ENCODE peak calls at places on chromosomes 5 and 9, in five cellular contexts. G, I, J, M and W are unnamed samples.

GRCh38 chr9:131627326-131627845 is 82.1 kb downstream of the PRRT1B start:
- DNase-seq in M (no peak), J (no peak), I (no peak), G (no peak), W (no peak)

GRCh38 chr5:10762178-10762775 is 1.2 kb upstream of the DAP start:
- DNase-seq in M (peak; percentile 58), I (peak; percentile 45), J (peak; percentile 62), G (peak; percentile 76), W (no peak)

GRCh38 chr9:11469745-11470144 is 856.9 kb upstream of the PTPRD start:
- DNase-seq in M (no peak), G (no peak), J (no peak), I (no peak), W (no peak)

GRCh38 chr9:121736964-121737462 is 85.6 kb downstream of the DAB2IP start:
- DNase-seq in M (peak; percentile 60), J (no peak), I (peak; percentile 78), G (peak; percentile 83), W (no peak)

GRCh38 chr5:34655354-34655991 is 655 bp upstream of the RAI14 start:
- DNase-seq in I (peak; percentile 55), G (no peak), J (peak; percentile 54), M (no peak), W (no peak)

GRCh38 chr5:612498-613424 is 621 bp downstream of the CEP72 start:
- DNase-seq in I (no peak), G (no peak), J (no peak), M (no peak), W (no peak)

GRCh38 chr5:64229163-64229774 is 63.6 kb downstream of the RNF180 start:
- DNase-seq in I (no peak), G (no peak), M (no peak), J (no peak), W (no peak)

GRCh38 chr5:33890633-33891032 is 1.2 kb downstream of the ADAMTS12 start:
- DNase-seq in G (no peak), J (no peak), I (peak; percentile 23), M (no peak), W (no peak)

GRCh38 chr9:130593020-130593419 is 13.6 kb downstream of the FUBP3 start:
- DNase-seq in J (no peak), G (no peak), M (no peak), I (no peak), W (no peak)

GRCh38 chr9:133184971-133185370 is 21.3 kb upstream of the GBGT1 start:
- DNase-seq in G (no peak), J (peak; percentile 35), I (peak; percentile 57), M (no peak), W (peak; percentile 43)

GRCh38 chr9:71975833-71976232 is 64.4 kb downstream of the C9orf85 start:
- DNase-seq in G (no peak), J (no peak), I (no peak), M (no peak), W (no peak)

GRCh38 chr9:96413312-96414221 is 4.6 kb downstream of the ZNF367 start:
- DNase-seq in I (no peak), J (no peak), M (no peak), G (no peak), W (no peak)

GRCh38 chr9:37290881-37291485 is 131.5 kb upstream of the GRHPR start:
- DNase-seq in J (no peak), G (no peak), M (no peak), I (no peak), W (no peak)

GRCh38 chr9:13900449-13900848 is 413.5 kb downstream of the NFIB start:
- DNase-seq in G (no peak), M (no peak), J (peak; percentile 44), I (no peak), W (no peak)

GRCh38 chr9:69137311-69137710 is 36.8 kb upstream of the TJP2 start:
- DNase-seq in I (no peak), J (peak; percentile 6), G (no peak), M (no peak), W (no peak)

GRCh38 chr5:119930490-119930889 is 301.1 kb downstream of the FAM170A start:
- DNase-seq in M (no peak), G (peak; percentile 27), I (no peak), J (no peak), W (no peak)

GRCh38 chr5:153496835-153497234 is 6.4 kb downstream of the GRIA1 start:
- DNase-seq in G (no peak), M (no peak), J (no peak), I (peak; percentile 16), W (no peak)

GRCh38 chr5:10233505-10233904 is 16.2 kb downstream of the ATPSCKMT start:
- DNase-seq in I (peak; percentile 30), G (no peak), J (no peak), M (no peak), W (no peak)

GRCh38 chr9:133665535-133665934 is 29.4 kb downstream of the DBH start:
- DNase-seq in G (no peak), M (no peak), I (no peak), J (no peak), W (no peak)

GRCh38 chr5:39503148-39503547 is 78.4 kb upstream of the DAB2 start:
- DNase-seq in I (no peak), G (no peak), M (peak; percentile 45), J (peak; percentile 58), W (no peak)

GRCh38 chr5:119078870-119079269 is 8.0 kb downstream of the DMXL1 start:
- DNase-seq in G (no peak), I (no peak), J (no peak), M (no peak), W (no peak)

GRCh38 chr9:119365291-119366027 is 3.8 kb downstream of the BRINP1 start:
- DNase-seq in M (no peak), I (peak; percentile 21), G (no peak), J (no peak), W (no peak)

GRCh38 chr5:100647461-100648230 is 112.5 kb downstream of the FAM174A start:
- DNase-seq in G (peak; percentile 78), I (peak; percentile 36), M (peak; percentile 56), J (peak; percentile 43), W (no peak)

GRCh38 chr5:52693279-52693678 is 94.4 kb upstream of the ITGA1 start:
- DNase-seq in J (no peak), I (peak; percentile 54), M (peak; percentile 40), G (no peak), W (no peak)

GRCh38 chr5:141618030-141618803 is 583 bp downstream of the DIAPH1 start:
- DNase-seq in I (peak; percentile 77), J (peak; percentile 52), M (peak; percentile 68), G (peak; percentile 78), W (peak; percentile 26)

GRCh38 chr9:126860757-126861466 is 473 bp downstream of the ZBTB34 start:
- DNase-seq in J (no peak), G (peak; percentile 61), I (peak; percentile 47), M (no peak), W (peak; percentile 21)

DNA sequence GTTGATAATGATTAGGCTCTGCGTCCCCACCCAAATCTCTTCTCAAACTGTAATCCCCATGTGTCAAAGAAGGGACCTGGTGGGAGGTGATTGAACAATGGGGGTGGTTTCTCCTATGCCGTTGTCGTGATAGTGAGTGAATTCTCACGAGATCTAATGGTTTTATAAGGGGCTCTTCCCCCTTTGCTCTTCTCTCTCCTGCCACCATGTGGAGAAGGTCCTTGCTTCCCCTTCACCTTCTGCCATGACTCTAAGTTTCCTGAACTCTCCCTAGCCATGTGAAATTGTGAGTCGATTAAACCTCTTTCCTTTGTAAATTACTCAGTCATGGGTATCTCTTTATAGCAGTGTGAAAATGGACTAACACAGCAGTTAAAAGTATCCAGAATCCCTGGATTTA is 715.2 kb upstream of the DMAC1 start:
- DNase-seq in M (no peak), G (no peak), J (no peak), I (no peak), W (no peak)
- TF ChIP-seq CTCF in M (no peak), G (no peak), J (no peak), I (no peak), W (no peak)

GRCh38 chr5:142769251-142769792 is 855 bp upstream of the ARHGAP26 start:
- DNase-seq in G (no peak), J (no peak), I (no peak), M (no peak), W (no peak)

GRCh38 chr5:142769793-142770649 is at the start of gene ARHGAP26:
- DNase-seq in G (peak; percentile 98), I (peak; percentile 98), M (peak; percentile 99), J (peak; percentile 96), W (peak; percentile 93)

GRCh38 chr5:142772766-142773293 is 2.7 kb downstream of the ARHGAP26 start:
- DNase-seq in G (no peak), M (no peak), I (no peak), J (no peak), W (no peak)

GRCh38 chr5:142767925-142768324 is 2.3 kb upstream of the ARHGAP26 start:
- DNase-seq in M (no peak), J (no peak), I (no peak), G (no peak), W (no peak)

GRCh38 chr5:142770650-142771609 is 753 bp downstream of the ARHGAP26 start:
- DNase-seq in J (no peak), I (peak; percentile 52), G (peak; percentile 74), M (peak; percentile 68), W (peak; percentile 57)
- TF ChIP-seq CTCF in J (no peak), I (no peak), G (no peak), M (peak; percentile 17), W (no peak)

DNA sequence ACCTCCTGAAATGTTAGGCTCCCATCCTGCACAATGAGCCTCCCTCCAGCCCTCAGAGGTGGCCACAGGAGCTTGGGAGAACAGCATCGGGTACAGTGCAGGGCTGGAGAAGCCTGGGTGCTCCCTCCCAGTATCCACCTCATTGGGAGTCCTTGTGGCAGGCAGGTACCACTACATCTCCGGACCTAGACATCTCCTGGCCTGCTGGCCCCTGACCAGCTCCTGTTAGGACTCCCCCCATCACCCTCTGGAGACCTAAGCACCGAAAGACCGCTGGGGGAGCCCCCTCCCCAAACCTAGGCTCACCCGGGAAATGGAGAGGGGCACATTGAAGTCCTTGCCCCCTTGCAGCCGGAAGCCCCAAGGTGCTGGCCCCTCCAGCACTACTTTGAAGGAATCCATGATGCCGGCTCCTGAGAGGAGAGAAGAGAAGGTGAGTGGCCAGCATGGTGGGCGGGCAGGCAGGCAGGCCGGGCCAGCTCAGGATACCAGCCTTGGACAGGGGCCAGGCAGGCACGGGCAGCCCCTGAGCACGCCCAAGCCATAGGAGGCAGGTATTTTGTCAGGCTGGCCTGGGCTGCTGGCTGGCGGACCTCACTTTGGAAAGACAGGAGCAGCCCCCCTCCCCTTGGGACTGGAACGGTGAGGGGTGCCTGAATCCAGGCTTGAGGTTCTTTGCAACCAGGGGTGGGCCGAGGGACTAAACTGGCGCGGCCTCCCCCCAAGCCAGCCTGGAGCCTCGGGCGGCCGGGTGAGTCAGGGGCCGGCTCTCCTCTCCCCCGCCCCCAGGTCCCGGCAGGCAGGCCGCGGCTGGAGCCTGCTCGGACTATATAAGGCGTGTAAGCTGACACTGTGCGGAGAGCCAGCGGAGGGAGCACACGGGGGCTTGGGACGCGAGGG is 1.0 kb downstream of the PDLIM7 start:
- DNase-seq in J (no peak), I (peak; percentile 71), G (no peak), M (peak; percentile 91), W (no peak)
- TF ChIP-seq CTCF in J (no peak), I (no peak), G (no peak), M (no peak), W (no peak)

GRCh38 chr9:74645007-74645639 is 148.0 kb downstream of the RORB start:
- DNase-seq in M (no peak), I (no peak), G (no peak), J (no peak), W (no peak)
- TF ChIP-seq CTCF in M (peak; percentile 25), I (peak; percentile 54), G (peak; percentile 48), J (no peak), W (peak; percentile 30)